ENCODE peak calls at places on chromosomes 3 and 15, in ten cellular contexts. One of them, this sample, is unnamed.

GRCh38 chr15:70447927-70448698 is 315.2 kb downstream of the UACA start:
- DNase-seq in renal cortical epithelial cell: no peak
- DNase-seq in AML-193: peak; percentile 48
- DNase-seq in transverse colon: peak; percentile 30
- DNase-seq in neural crest cell: no peak
- DNase-seq in ureter: no peak
- DNase-seq in kidney glomerular epithelial cell: no peak
- DNase-seq in choroid plexus epithelial cell: no peak
- DNase-seq in fibroblast of pulmonary artery: no peak
- DNase-seq in AG09319: no peak
- DNase-seq in this sample: no peak

GRCh38 chr3:10743366-10744097 is 72.5 kb upstream of the SLC6A11 start:
- DNase-seq in AML-193: no peak
- DNase-seq in choroid plexus epithelial cell: no peak
- DNase-seq in fibroblast of pulmonary artery: no peak
- DNase-seq in transverse colon: no peak
- DNase-seq in renal cortical epithelial cell: no peak
- DNase-seq in neural crest cell: no peak
- DNase-seq in ureter: no peak
- DNase-seq in AG09319: no peak
- DNase-seq in kidney glomerular epithelial cell: no peak
- DNase-seq in this sample: no peak

GRCh38 chr3:5090197-5090596 is 31.9 kb upstream of the ARL8B start:
- DNase-seq in kidney glomerular epithelial cell: no peak
- DNase-seq in AML-193: no peak
- DNase-seq in ureter: no peak
- DNase-seq in fibroblast of pulmonary artery: no peak
- DNase-seq in renal cortical epithelial cell: no peak
- DNase-seq in transverse colon: no peak
- DNase-seq in AG09319: no peak
- DNase-seq in choroid plexus epithelial cell: no peak
- DNase-seq in neural crest cell: no peak
- DNase-seq in this sample: no peak

GRCh38 chr3:51799879-51800757 is 21.1 kb upstream of the IQCF6 start:
- DNase-seq in renal cortical epithelial cell: peak; percentile 86
- DNase-seq in ureter: no peak
- DNase-seq in neural crest cell: peak; percentile 45
- DNase-seq in AG09319: peak; percentile 34
- DNase-seq in choroid plexus epithelial cell: peak; percentile 88
- DNase-seq in kidney glomerular epithelial cell: peak; percentile 59
- DNase-seq in fibroblast of pulmonary artery: peak; percentile 86
- DNase-seq in transverse colon: no peak
- DNase-seq in AML-193: peak; percentile 80
- DNase-seq in this sample: peak; percentile 66

GRCh38 chr3:45777111-45777752 is 19.1 kb downstream of the SLC6A20 start:
- DNase-seq in AML-193: no peak
- DNase-seq in AG09319: no peak
- DNase-seq in choroid plexus epithelial cell: no peak
- DNase-seq in ureter: no peak
- DNase-seq in kidney glomerular epithelial cell: no peak
- DNase-seq in renal cortical epithelial cell: no peak
- DNase-seq in transverse colon: no peak
- DNase-seq in fibroblast of pulmonary artery: no peak
- DNase-seq in neural crest cell: no peak
- DNase-seq in this sample: no peak

GRCh38 chr15:49135893-49136292 is 19.5 kb downstream of the COPS2 start:
- DNase-seq in fibroblast of pulmonary artery: peak; percentile 87
- DNase-seq in ureter: no peak
- DNase-seq in neural crest cell: no peak
- DNase-seq in AG09319: no peak
- DNase-seq in kidney glomerular epithelial cell: peak; percentile 84
- DNase-seq in AML-193: no peak
- DNase-seq in transverse colon: no peak
- DNase-seq in renal cortical epithelial cell: peak; percentile 92
- DNase-seq in choroid plexus epithelial cell: peak; percentile 82
- DNase-seq in this sample: peak; percentile 88

GRCh38 chr3:118863731-118864322 is 170.8 kb downstream of the IGSF11 start:
- DNase-seq in choroid plexus epithelial cell: no peak
- DNase-seq in ureter: no peak
- DNase-seq in AML-193: peak; percentile 7
- DNase-seq in fibroblast of pulmonary artery: no peak
- DNase-seq in neural crest cell: no peak
- DNase-seq in kidney glomerular epithelial cell: no peak
- DNase-seq in AG09319: no peak
- DNase-seq in renal cortical epithelial cell: no peak
- DNase-seq in transverse colon: no peak
- DNase-seq in this sample: peak; percentile 5

GRCh38 chr3:14203521-14204079 is 25.0 kb downstream of the LSM3 start:
- DNase-seq in transverse colon: peak; percentile 76
- DNase-seq in choroid plexus epithelial cell: peak; percentile 94
- DNase-seq in AML-193: peak; percentile 88
- DNase-seq in renal cortical epithelial cell: peak; percentile 84
- DNase-seq in AG09319: peak; percentile 60
- DNase-seq in neural crest cell: peak; percentile 58
- DNase-seq in ureter: peak; percentile 76
- DNase-seq in fibroblast of pulmonary artery: peak; percentile 92
- DNase-seq in kidney glomerular epithelial cell: peak; percentile 87
- DNase-seq in this sample: peak; percentile 77

GRCh38 chr3:151058742-151059141 is 26.7 kb upstream of the MED12L start:
- DNase-seq in neural crest cell: no peak
- DNase-seq in transverse colon: no peak
- DNase-seq in ureter: no peak
- DNase-seq in kidney glomerular epithelial cell: no peak
- DNase-seq in AG09319: no peak
- DNase-seq in fibroblast of pulmonary artery: no peak
- DNase-seq in choroid plexus epithelial cell: no peak
- DNase-seq in renal cortical epithelial cell: peak; percentile 10
- DNase-seq in AML-193: no peak
- DNase-seq in this sample: no peak

GRCh38 chr3:126758019-126758418 is 54.0 kb downstream of the CHCHD6 start:
- DNase-seq in AML-193: no peak
- DNase-seq in fibroblast of pulmonary artery: no peak
- DNase-seq in kidney glomerular epithelial cell: no peak
- DNase-seq in transverse colon: no peak
- DNase-seq in choroid plexus epithelial cell: no peak
- DNase-seq in renal cortical epithelial cell: no peak
- DNase-seq in ureter: no peak
- DNase-seq in neural crest cell: no peak
- DNase-seq in AG09319: no peak
- DNase-seq in this sample: no peak

GRCh38 chr3:4681301-4681700 is 188.2 kb downstream of the ITPR1 start:
- DNase-seq in fibroblast of pulmonary artery: no peak
- DNase-seq in kidney glomerular epithelial cell: no peak
- DNase-seq in renal cortical epithelial cell: no peak
- DNase-seq in AML-193: no peak
- DNase-seq in transverse colon: no peak
- DNase-seq in AG09319: no peak
- DNase-seq in ureter: no peak
- DNase-seq in choroid plexus epithelial cell: no peak
- DNase-seq in neural crest cell: no peak
- DNase-seq in this sample: no peak

GRCh38 chr3:152365766-152366593 is 97.3 kb downstream of the MBNL1 start:
- DNase-seq in AML-193: no peak
- DNase-seq in kidney glomerular epithelial cell: no peak
- DNase-seq in neural crest cell: no peak
- DNase-seq in transverse colon: no peak
- DNase-seq in ureter: no peak
- DNase-seq in AG09319: no peak
- DNase-seq in renal cortical epithelial cell: peak; percentile 54
- DNase-seq in choroid plexus epithelial cell: peak; percentile 54
- DNase-seq in fibroblast of pulmonary artery: peak; percentile 52
- DNase-seq in this sample: peak; percentile 50

This sample was measured in EL.